ENCODE peak calls at places on chromosomes 13 and 19, in nine cellular contexts. Y, E, N, F, K, P, C, Q and M are unnamed samples.

GRCh38 chr13:111639994-111640393 is 319.6 kb downstream of the TEX29 start:
- DNase-seq in K (no peak), Y (no peak), Q (no peak), N (no peak), C (no peak), F (no peak), P (no peak), E (no peak), M (no peak)

GRCh38 chr19:55369651-55370304 is 485 bp downstream of the IL11 start:
- DNase-seq in C (no peak), K (no peak), F (peak), P (no peak), Q (no peak), N (peak), Y (peak), E (no peak), M (no peak)

GRCh38 chr19:3565177-3565576 is 7.6 kb upstream of the HMG20B start:
- DNase-seq in E (no peak), P (no peak), F (peak), Q (no peak), N (peak), Y (no peak), K (no peak), C (no peak), M (no peak)

GRCh38 chr13:109783815-109784589 is 2.4 kb downstream of the IRS2 start:
- DNase-seq in Q (no peak), Y (peak), F (no peak), P (no peak), K (no peak), E (no peak), N (no peak), C (peak), M (no peak)

GRCh38 chr13:26423634-26424033 is 133.8 kb upstream of the WASF3 start:
- DNase-seq in N (peak), F (peak), Y (no peak), E (peak), Q (no peak), P (no peak), K (no peak), C (no peak), M (no peak)

GRCh38 chr19:18650048-18650435 is 13.2 kb downstream of the KLHL26 start:
- DNase-seq in K (peak), P (no peak), Q (no peak), N (peak), E (no peak), Y (no peak), C (no peak), F (no peak), M (no peak)

GRCh38 chr19:2385053-2385721 is 25.1 kb downstream of the TMPRSS9 start:
- DNase-seq in Q (peak), Y (no peak), E (no peak), P (no peak), F (peak), K (no peak), C (no peak), N (peak), M (no peak)

GRCh38 chr13:35716186-35716585 is 239.7 kb upstream of the MAB21L1 start:
- DNase-seq in F (peak), C (no peak), P (no peak), K (no peak), N (peak), E (no peak), Y (no peak), Q (no peak), M (no peak)

GRCh38 chr19:3358919-3359849 is 7.2 kb upstream of the NFIC start:
- DNase-seq in Q (peak), F (peak), N (peak), E (no peak), Y (peak), P (peak), C (peak), K (no peak), M (peak)

GRCh38 chr13:100664171-100664900 is 10.3 kb downstream of the TMTC4 start:
- DNase-seq in F (no peak), C (no peak), Q (no peak), K (no peak), P (no peak), E (no peak), Y (no peak), N (no peak), M (no peak)

GRCh38 chr19:48246101-48246500 is 9.6 kb downstream of the CARD8 start:
- DNase-seq in Y (no peak), C (no peak), N (no peak), E (no peak), Q (no peak), K (no peak), P (no peak), F (no peak), M (no peak)

GRCh38 chr19:39237200-39238184 is 7.3 kb downstream of the IFNL3 start:
- DNase-seq in N (no peak), E (no peak), Q (peak), F (no peak), Y (peak), K (no peak), C (peak), P (peak), M (no peak)

GRCh38 chr19:9139609-9140158 is 513 bp upstream of the ZNF317 start:
- DNase-seq in N (no peak), Y (no peak), F (no peak), C (no peak), E (no peak), K (no peak), P (no peak), Q (peak), M (no peak)

GRCh38 chr19:17739121-17739875 is 12.0 kb upstream of the FCHO1 start:
- DNase-seq in F (no peak), P (no peak), K (no peak), C (no peak), E (no peak), Q (peak), N (no peak), Y (no peak), M (peak)

GRCh38 chr13:42000836-42001235 is 39.9 kb upstream of the VWA8 start:
- DNase-seq in Y (no peak), K (no peak), F (peak), N (no peak), P (no peak), Q (no peak), C (no peak), E (no peak), M (no peak)

GRCh38 chr13:51843529-51843928 is 1.4 kb downstream of the TMEM272 start:
- DNase-seq in E (no peak), C (no peak), Q (no peak), N (no peak), K (no peak), P (no peak), Y (no peak), F (no peak), M (no peak)

GRCh38 chr13:42875448-42876269 is 94.3 kb downstream of the FAM216B start:
- DNase-seq in K (no peak), E (no peak), N (peak), Q (no peak), C (no peak), F (no peak), P (no peak), Y (no peak), M (no peak)

GRCh38 chr13:45433381-45433790 is 15.2 kb upstream of the SLC25A30 start:
- DNase-seq in P (no peak), Q (no peak), F (no peak), E (no peak), Y (no peak), C (no peak), K (no peak), N (no peak), M (no peak)

GRCh38 chr19:8208119-8208709 is 956 bp upstream of the CERS4 start:
- DNase-seq in E (no peak), P (peak), Q (no peak), F (no peak), N (no peak), Y (no peak), K (no peak), C (no peak), M (peak)

GRCh38 chr13:112603641-112604220 is 15.8 kb upstream of the TUBGCP3 start:
- DNase-seq in P (no peak), Q (no peak), E (no peak), F (peak), K (no peak), N (peak), Y (no peak), C (no peak), M (no peak)

GRCh38 chr13:25037057-25037813 is 58.7 kb upstream of the PABPC3 start:
- DNase-seq in Q (peak), F (peak), P (peak), E (no peak), N (peak), Y (peak), K (peak), C (no peak), M (peak)

GRCh38 chr19:43078311-43078710 is 4.2 kb downstream of the PSG2 start:
- DNase-seq in K (no peak), Y (no peak), N (peak), E (no peak), C (no peak), Q (no peak), P (no peak), F (peak), M (no peak)

GRCh38 chr13:24308068-24308445 is 1.3 kb upstream of the C1QTNF9 start:
- DNase-seq in Q (no peak), Y (no peak), F (no peak), K (no peak), E (no peak), C (no peak), P (no peak), N (no peak), M (no peak)

GRCh38 chr13:37143901-37144300 is 38.4 kb upstream of the CSNK1A1L start:
- DNase-seq in C (no peak), F (peak), N (peak), Y (no peak), E (no peak), Q (no peak), P (no peak), K (no peak), M (no peak)

GRCh38 chr13:113863511-113864302 is at the start of gene GAS6:
- DNase-seq in P (peak), Q (no peak), E (no peak), K (no peak), N (no peak), Y (peak), F (peak), C (peak), M (peak)

GRCh38 chr19:14089662-14090508 is 666 bp downstream of the SAMD1 start:
- DNase-seq in F (peak), N (peak), E (no peak), C (peak), Y (peak), K (peak), P (peak), Q (peak), M (no peak)

GRCh38 chr19:35868172-35868822 is at the start of gene APLP1:
- DNase-seq in F (peak), C (peak), P (peak), E (no peak), Y (peak), K (no peak), Q (peak), N (no peak), M (no peak)

GRCh38 chr13:98457053-98457452 is 119.9 kb downstream of the STK24 start:
- DNase-seq in P (no peak), Q (no peak), K (no peak), E (no peak), N (no peak), Y (no peak), C (no peak), F (no peak), M (no peak)

GRCh38 chr13:110597041-110597689 is 18.2 kb upstream of the NAXD start:
- DNase-seq in P (no peak), Y (no peak), F (no peak), K (no peak), Q (no peak), N (no peak), C (no peak), E (no peak), M (no peak)

GRCh38 chr13:80048802-80049201 is 292.1 kb downstream of the SPRY2 start:
- DNase-seq in E (peak), F (peak), C (peak), P (peak), Q (peak), Y (peak), N (peak), K (peak), M (peak)

GRCh38 chr13:93552596-93552995 is 326.0 kb downstream of the GPC6 start:
- DNase-seq in K (no peak), Q (no peak), F (no peak), C (no peak), E (no peak), P (no peak), N (no peak), Y (no peak), M (no peak)

GRCh38 chr13:49029570-49029969 is 53.9 kb downstream of the FNDC3A start:
- DNase-seq in E (no peak), K (no peak), N (no peak), P (no peak), Q (no peak), Y (no peak), C (no peak), F (no peak), M (no peak)

GRCh38 chr13:113929628-113930615 is 44.0 kb downstream of the C13orf46 start:
- DNase-seq in Q (no peak), C (no peak), K (no peak), N (no peak), Y (no peak), F (no peak), P (no peak), E (peak), M (no peak)

GRCh38 chr13:25018729-25019115 is 77.2 kb upstream of the PABPC3 start:
- DNase-seq in F (no peak), P (peak), N (no peak), E (no peak), Q (no peak), K (no peak), Y (no peak), C (peak), M (peak)

GRCh38 chr13:21055016-21055415 is 6.4 kb downstream of the LATS2 start:
- DNase-seq in N (no peak), E (no peak), Q (no peak), Y (no peak), C (no peak), F (peak), K (no peak), P (no peak), M (no peak)

GRCh38 chr19:36489920-36490415 is 607 bp upstream of the ZNF566 start:
- DNase-seq in P (peak), F (peak), K (no peak), Y (peak), C (peak), E (peak), Q (peak), N (peak), M (peak)

GRCh38 chr13:64206430-64207225 is 2791.0 kb upstream of the PCDH20 start:
- DNase-seq in F (no peak), P (no peak), C (peak), Q (no peak), Y (no peak), K (no peak), E (no peak), N (no peak), M (no peak)

GRCh38 chr19:46890423-46891170 is 29.8 kb downstream of the ARHGAP35 start:
- DNase-seq in F (peak), Q (no peak), Y (no peak), E (no peak), C (no peak), P (no peak), K (no peak), N (peak), M (no peak)

DNA sequence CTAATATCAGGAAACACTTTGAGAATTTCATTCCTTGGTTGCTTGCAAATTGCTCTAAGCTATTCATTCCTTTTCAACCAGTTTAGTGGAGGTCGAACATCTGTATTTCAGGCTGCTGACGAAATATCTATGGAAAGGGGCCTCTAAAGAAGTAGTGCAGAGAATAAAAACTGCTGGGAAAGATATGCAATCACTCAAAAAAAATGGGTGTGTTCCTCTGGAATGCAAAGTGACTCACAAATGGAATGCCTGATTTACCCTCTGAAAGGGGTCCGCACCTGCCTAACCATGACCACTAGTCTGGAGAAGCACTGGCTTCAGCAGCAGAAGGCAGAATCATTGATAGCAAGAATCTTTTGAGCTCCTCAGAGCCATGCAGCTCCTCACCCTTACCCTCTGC is 129.4 kb downstream of the PCDH9 start:
- DNase-seq in C (no peak), N (no peak), Q (no peak), Y (no peak), K (no peak), P (no peak), F (peak), E (no peak), M (no peak)
- H3K27ac ChIP-seq in C (no peak), N (no peak), Q (no peak), Y (no peak), K (peak), P (no peak), F (no peak), E (no peak), M (peak)

DNA sequence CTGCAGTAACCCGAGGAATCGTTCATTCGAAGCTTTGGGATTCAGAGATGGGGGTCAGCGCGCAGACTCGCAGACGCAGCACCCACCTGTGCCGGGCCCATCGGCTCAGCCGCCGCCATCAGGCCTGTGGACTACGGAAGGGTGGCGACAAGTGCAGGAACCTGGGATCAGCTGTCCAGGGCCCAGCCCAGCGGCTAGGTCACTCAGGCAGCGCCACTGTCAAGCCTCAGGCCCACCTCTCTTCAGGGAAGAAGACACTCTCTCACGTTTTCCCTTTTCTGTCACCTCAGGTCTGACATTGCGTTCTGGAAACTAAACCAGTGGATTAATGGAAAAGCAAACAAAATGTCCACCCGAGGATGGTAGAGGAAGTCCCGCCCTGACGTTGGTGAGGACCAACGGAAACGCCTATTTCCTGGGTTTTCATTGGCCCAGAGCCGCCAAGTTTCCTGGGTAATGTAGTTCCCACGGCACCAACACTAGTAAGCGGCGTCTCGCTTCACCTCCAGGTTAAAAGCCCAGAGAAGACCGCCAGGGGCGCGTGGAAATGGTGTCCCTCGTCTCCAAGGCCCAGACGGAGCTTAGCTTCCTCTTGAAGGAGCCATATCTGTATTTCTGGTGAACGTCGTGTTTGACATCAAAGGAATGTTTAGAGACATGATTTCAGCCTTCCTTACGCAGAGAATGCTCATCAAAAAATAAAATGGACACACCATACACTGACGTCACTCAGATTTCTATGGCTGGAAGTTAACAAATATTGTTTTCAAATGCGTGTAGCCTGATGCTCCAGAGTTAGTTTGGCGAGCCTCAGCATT is at the start of gene ZNF772:
- DNase-seq in K (peak), Q (peak), P (peak), E (peak), N (peak), Y (peak), C (peak), F (peak), M (peak)
- H3K27ac ChIP-seq in K (peak), Q (no peak), P (peak), E (peak), N (peak), Y (peak), C (no peak), F (peak), M (peak)

GRCh38 chr13:77599351-77599750 is 63.8 kb downstream of the SCEL start:
- DNase-seq in K (no peak), F (no peak), C (no peak), Q (no peak), E (no peak), Y (no peak), P (no peak), N (no peak), M (no peak)

GRCh38 chr13:77596777-77597176 is 61.3 kb downstream of the SCEL start:
- DNase-seq in P (no peak), K (no peak), Y (no peak), Q (no peak), N (no peak), E (no peak), F (no peak), C (no peak), M (no peak)

DNA sequence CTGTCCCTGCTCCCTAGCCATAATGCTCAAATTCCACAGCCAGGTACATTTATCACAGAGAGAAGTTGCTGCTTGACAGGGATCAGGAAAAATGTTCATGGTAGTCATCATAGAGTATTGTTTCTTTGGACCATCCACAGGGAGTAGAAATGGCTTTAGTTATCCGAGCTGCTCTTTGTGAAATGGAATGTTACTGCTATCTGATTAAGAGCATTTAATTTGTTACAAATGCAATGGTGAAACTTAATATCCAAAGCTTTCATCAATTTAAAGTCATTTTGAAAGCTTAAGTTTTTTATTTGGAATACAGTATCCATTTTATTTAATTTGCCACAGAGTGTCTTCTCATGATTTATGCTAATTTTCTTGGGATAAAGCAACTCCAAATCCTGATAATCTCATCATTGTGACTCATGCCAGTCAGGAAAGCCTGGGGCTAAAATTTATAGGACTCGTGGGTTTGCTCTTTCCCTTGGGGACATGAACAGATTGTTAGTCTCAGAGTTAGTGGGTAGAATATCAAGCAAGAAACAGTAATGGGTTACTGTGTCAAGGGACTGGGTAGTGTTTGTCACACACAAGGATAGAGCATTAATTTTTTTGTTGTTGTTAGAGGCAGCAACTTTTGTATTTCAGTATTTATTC is 59.8 kb downstream of the SCEL start:
- DNase-seq in F (no peak), K (no peak), N (no peak), P (no peak), E (no peak), C (no peak), Y (no peak), Q (no peak), M (no peak)
- H3K27ac ChIP-seq in F (no peak), K (no peak), N (no peak), P (no peak), E (no peak), C (no peak), Y (no peak), Q (no peak), M (no peak)

DNA sequence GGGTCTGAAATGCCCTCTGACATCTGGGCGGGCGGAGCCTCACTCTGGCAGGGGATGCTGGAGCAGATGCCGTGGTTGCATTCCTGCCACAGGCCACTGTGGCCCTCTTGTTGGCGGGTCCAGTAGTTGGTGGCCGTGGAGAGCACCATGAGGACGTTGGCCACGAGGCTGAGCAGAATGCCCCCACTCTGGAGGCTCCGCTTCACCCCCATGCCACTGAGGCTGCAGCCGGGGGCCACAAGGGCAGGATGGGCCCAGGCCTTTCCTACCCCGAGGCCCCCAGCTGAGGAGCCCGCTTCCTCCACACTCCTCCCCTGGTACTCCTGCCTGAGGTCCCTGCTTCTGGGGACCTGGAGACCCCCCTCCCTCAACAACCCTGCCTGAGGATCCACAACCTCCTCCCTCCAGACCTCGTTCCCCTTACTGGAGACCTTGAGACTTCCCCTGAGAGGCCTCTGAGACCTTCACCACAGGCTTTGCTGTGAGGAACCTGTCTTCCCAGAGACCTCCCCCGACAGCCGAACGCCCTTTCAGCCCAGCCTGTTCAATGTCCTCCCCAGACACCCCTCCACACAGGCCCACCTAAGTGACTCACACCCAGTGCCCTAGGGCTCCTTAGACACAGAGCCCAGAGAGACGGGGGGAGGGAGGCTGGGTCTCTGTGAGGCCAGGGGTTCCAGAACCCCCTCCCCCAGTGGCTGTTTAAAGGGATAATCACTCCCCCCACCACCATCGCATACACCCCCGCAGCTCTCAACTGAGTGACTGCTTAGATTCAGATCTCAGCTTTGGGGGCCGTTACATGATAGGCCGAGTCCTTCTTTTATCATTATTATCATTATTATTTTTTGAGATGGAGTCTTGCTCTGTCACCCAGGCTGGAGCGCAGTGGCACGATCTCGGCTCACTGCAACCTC is at the start of gene CLDND2:
- DNase-seq in E (no peak), Q (peak), C (no peak), K (no peak), N (no peak), F (no peak), Y (peak), P (no peak), M (no peak)
- H3K27ac ChIP-seq in E (peak), Q (peak), C (peak), K (peak), N (peak), F (peak), Y (peak), P (no peak), M (peak)